ENCODE peak calls at places on chromosomes 7 and 10, in five cellular contexts. One of them, this sample, is unnamed.

GRCh38 chr10:32125023-32125422 is 68.8 kb upstream of the KIF5B start:
- DNase-seq in NCI-H69: no peak
- DNase-seq in activated T-helper 2 cell treated with anti-CD3 and anti-CD28 coated beads, Interferon-gamma antibody, Interleukin-2, Interleukin-4, amounts not matched to agents 10 μg/mL and 5 μg/mL and 100 μg/mL, durations not matched to agents 14 hours and 24 hours and 36 hours: no peak
- DNase-seq in stimulated activated naive B cell treated with anti-CD40 and anti-IgM and Interleukin-4, amounts not matched to agents 10 μg/mL and 1 μg/mL and 100 μg/mL, for 72 hours: no peak
- DNase-seq in amniotic stem cell: no peak
- DNase-seq in this sample: no peak

GRCh38 chr7:2242541-2243482 is 786 bp downstream of the NUDT1 start:
- DNase-seq in stimulated activated naive B cell treated with anti-CD40 and anti-IgM and Interleukin-4, amounts not matched to agents 10 μg/mL and 1 μg/mL and 100 μg/mL, for 72 hours: no peak
- DNase-seq in amniotic stem cell: no peak
- DNase-seq in activated T-helper 2 cell treated with anti-CD3 and anti-CD28 coated beads, Interferon-gamma antibody, Interleukin-2, Interleukin-4, amounts not matched to agents 10 μg/mL and 5 μg/mL and 100 μg/mL, durations not matched to agents 14 hours and 24 hours and 36 hours: no peak
- DNase-seq in NCI-H69: peak
- DNase-seq in this sample: peak

GRCh38 chr10:91389636-91390512 is 20.3 kb upstream of the HECTD2 start:
- DNase-seq in NCI-H69: peak
- DNase-seq in activated T-helper 2 cell treated with anti-CD3 and anti-CD28 coated beads, Interferon-gamma antibody, Interleukin-2, Interleukin-4, amounts not matched to agents 10 μg/mL and 5 μg/mL and 100 μg/mL, durations not matched to agents 14 hours and 24 hours and 36 hours: no peak
- DNase-seq in stimulated activated naive B cell treated with anti-CD40 and anti-IgM and Interleukin-4, amounts not matched to agents 10 μg/mL and 1 μg/mL and 100 μg/mL, for 72 hours: no peak
- DNase-seq in amniotic stem cell: peak
- DNase-seq in this sample: peak

GRCh38 chr10:95262763-95263518 is 27.9 kb downstream of the PDLIM1 start:
- DNase-seq in activated T-helper 2 cell treated with anti-CD3 and anti-CD28 coated beads, Interferon-gamma antibody, Interleukin-2, Interleukin-4, amounts not matched to agents 10 μg/mL and 5 μg/mL and 100 μg/mL, durations not matched to agents 14 hours and 24 hours and 36 hours: no peak
- DNase-seq in amniotic stem cell: no peak
- DNase-seq in stimulated activated naive B cell treated with anti-CD40 and anti-IgM and Interleukin-4, amounts not matched to agents 10 μg/mL and 1 μg/mL and 100 μg/mL, for 72 hours: no peak
- DNase-seq in NCI-H69: no peak
- DNase-seq in this sample: no peak

GRCh38 chr10:130072247-130072646 is 38.4 kb downstream of the C10orf143 start:
- DNase-seq in NCI-H69: no peak
- DNase-seq in activated T-helper 2 cell treated with anti-CD3 and anti-CD28 coated beads, Interferon-gamma antibody, Interleukin-2, Interleukin-4, amounts not matched to agents 10 μg/mL and 5 μg/mL and 100 μg/mL, durations not matched to agents 14 hours and 24 hours and 36 hours: no peak
- DNase-seq in amniotic stem cell: no peak
- DNase-seq in stimulated activated naive B cell treated with anti-CD40 and anti-IgM and Interleukin-4, amounts not matched to agents 10 μg/mL and 1 μg/mL and 100 μg/mL, for 72 hours: no peak
- DNase-seq in this sample: no peak

GRCh38 chr7:115249080-115249479 is 327.2 kb downstream of the MDFIC start:
- DNase-seq in activated T-helper 2 cell treated with anti-CD3 and anti-CD28 coated beads, Interferon-gamma antibody, Interleukin-2, Interleukin-4, amounts not matched to agents 10 μg/mL and 5 μg/mL and 100 μg/mL, durations not matched to agents 14 hours and 24 hours and 36 hours: no peak
- DNase-seq in NCI-H69: peak
- DNase-seq in amniotic stem cell: no peak
- DNase-seq in stimulated activated naive B cell treated with anti-CD40 and anti-IgM and Interleukin-4, amounts not matched to agents 10 μg/mL and 1 μg/mL and 100 μg/mL, for 72 hours: no peak
- DNase-seq in this sample: no peak

GRCh38 chr7:47379629-47380324 is 202.1 kb downstream of the TNS3 start:
- DNase-seq in NCI-H69: peak
- DNase-seq in amniotic stem cell: peak
- DNase-seq in activated T-helper 2 cell treated with anti-CD3 and anti-CD28 coated beads, Interferon-gamma antibody, Interleukin-2, Interleukin-4, amounts not matched to agents 10 μg/mL and 5 μg/mL and 100 μg/mL, durations not matched to agents 14 hours and 24 hours and 36 hours: no peak
- DNase-seq in stimulated activated naive B cell treated with anti-CD40 and anti-IgM and Interleukin-4, amounts not matched to agents 10 μg/mL and 1 μg/mL and 100 μg/mL, for 72 hours: no peak
- DNase-seq in this sample: no peak

GRCh38 chr10:21130108-21130507 is 233.0 kb upstream of the NEBL start:
- DNase-seq in NCI-H69: peak
- DNase-seq in amniotic stem cell: no peak
- DNase-seq in stimulated activated naive B cell treated with anti-CD40 and anti-IgM and Interleukin-4, amounts not matched to agents 10 μg/mL and 1 μg/mL and 100 μg/mL, for 72 hours: no peak
- DNase-seq in activated T-helper 2 cell treated with anti-CD3 and anti-CD28 coated beads, Interferon-gamma antibody, Interleukin-2, Interleukin-4, amounts not matched to agents 10 μg/mL and 5 μg/mL and 100 μg/mL, durations not matched to agents 14 hours and 24 hours and 36 hours: no peak
- DNase-seq in this sample: no peak

GRCh38 chr7:31825576-31825975 is 138.6 kb downstream of the PPP1R17 start:
- DNase-seq in NCI-H69: no peak
- DNase-seq in activated T-helper 2 cell treated with anti-CD3 and anti-CD28 coated beads, Interferon-gamma antibody, Interleukin-2, Interleukin-4, amounts not matched to agents 10 μg/mL and 5 μg/mL and 100 μg/mL, durations not matched to agents 14 hours and 24 hours and 36 hours: no peak
- DNase-seq in stimulated activated naive B cell treated with anti-CD40 and anti-IgM and Interleukin-4, amounts not matched to agents 10 μg/mL and 1 μg/mL and 100 μg/mL, for 72 hours: no peak
- DNase-seq in amniotic stem cell: no peak
- DNase-seq in this sample: no peak

GRCh38 chr10:8453587-8453986 is 399.1 kb downstream of the GATA3 start:
- DNase-seq in amniotic stem cell: no peak
- DNase-seq in NCI-H69: no peak
- DNase-seq in stimulated activated naive B cell treated with anti-CD40 and anti-IgM and Interleukin-4, amounts not matched to agents 10 μg/mL and 1 μg/mL and 100 μg/mL, for 72 hours: no peak
- DNase-seq in activated T-helper 2 cell treated with anti-CD3 and anti-CD28 coated beads, Interferon-gamma antibody, Interleukin-2, Interleukin-4, amounts not matched to agents 10 μg/mL and 5 μg/mL and 100 μg/mL, durations not matched to agents 14 hours and 24 hours and 36 hours: no peak
- DNase-seq in this sample: no peak

GRCh38 chr10:46516660-46517416 is 39.6 kb downstream of the GPRIN2 start:
- DNase-seq in NCI-H69: no peak
- DNase-seq in stimulated activated naive B cell treated with anti-CD40 and anti-IgM and Interleukin-4, amounts not matched to agents 10 μg/mL and 1 μg/mL and 100 μg/mL, for 72 hours: no peak
- DNase-seq in activated T-helper 2 cell treated with anti-CD3 and anti-CD28 coated beads, Interferon-gamma antibody, Interleukin-2, Interleukin-4, amounts not matched to agents 10 μg/mL and 5 μg/mL and 100 μg/mL, durations not matched to agents 14 hours and 24 hours and 36 hours: no peak
- DNase-seq in amniotic stem cell: peak
- DNase-seq in this sample: no peak

GRCh38 chr10:99777918-99778716 is 4.3 kb upstream of the ABCC2 start:
- DNase-seq in amniotic stem cell: no peak
- DNase-seq in stimulated activated naive B cell treated with anti-CD40 and anti-IgM and Interleukin-4, amounts not matched to agents 10 μg/mL and 1 μg/mL and 100 μg/mL, for 72 hours: no peak
- DNase-seq in activated T-helper 2 cell treated with anti-CD3 and anti-CD28 coated beads, Interferon-gamma antibody, Interleukin-2, Interleukin-4, amounts not matched to agents 10 μg/mL and 5 μg/mL and 100 μg/mL, durations not matched to agents 14 hours and 24 hours and 36 hours: no peak
- DNase-seq in NCI-H69: no peak
- DNase-seq in this sample: peak

GRCh38 chr7:52500796-52501195 is 534.6 kb upstream of the POM121L12 start:
- DNase-seq in NCI-H69: no peak
- DNase-seq in stimulated activated naive B cell treated with anti-CD40 and anti-IgM and Interleukin-4, amounts not matched to agents 10 μg/mL and 1 μg/mL and 100 μg/mL, for 72 hours: no peak
- DNase-seq in activated T-helper 2 cell treated with anti-CD3 and anti-CD28 coated beads, Interferon-gamma antibody, Interleukin-2, Interleukin-4, amounts not matched to agents 10 μg/mL and 5 μg/mL and 100 μg/mL, durations not matched to agents 14 hours and 24 hours and 36 hours: no peak
- DNase-seq in amniotic stem cell: no peak
- DNase-seq in this sample: no peak

GRCh38 chr10:132306951-132307751 is 599 bp downstream of the STK32C start:
- DNase-seq in amniotic stem cell: no peak
- DNase-seq in stimulated activated naive B cell treated with anti-CD40 and anti-IgM and Interleukin-4, amounts not matched to agents 10 μg/mL and 1 μg/mL and 100 μg/mL, for 72 hours: peak
- DNase-seq in NCI-H69: peak
- DNase-seq in activated T-helper 2 cell treated with anti-CD3 and anti-CD28 coated beads, Interferon-gamma antibody, Interleukin-2, Interleukin-4, amounts not matched to agents 10 μg/mL and 5 μg/mL and 100 μg/mL, durations not matched to agents 14 hours and 24 hours and 36 hours: no peak
- DNase-seq in this sample: no peak

GRCh38 chr7:122546496-122546895 is 152.4 kb downstream of the RNF133 start:
- DNase-seq in amniotic stem cell: no peak
- DNase-seq in NCI-H69: peak
- DNase-seq in stimulated activated naive B cell treated with anti-CD40 and anti-IgM and Interleukin-4, amounts not matched to agents 10 μg/mL and 1 μg/mL and 100 μg/mL, for 72 hours: no peak
- DNase-seq in activated T-helper 2 cell treated with anti-CD3 and anti-CD28 coated beads, Interferon-gamma antibody, Interleukin-2, Interleukin-4, amounts not matched to agents 10 μg/mL and 5 μg/mL and 100 μg/mL, durations not matched to agents 14 hours and 24 hours and 36 hours: no peak
- DNase-seq in this sample: no peak

GRCh38 chr10:43606323-43607198 is at the start of gene ZNF485:
- DNase-seq in amniotic stem cell: peak
- DNase-seq in activated T-helper 2 cell treated with anti-CD3 and anti-CD28 coated beads, Interferon-gamma antibody, Interleukin-2, Interleukin-4, amounts not matched to agents 10 μg/mL and 5 μg/mL and 100 μg/mL, durations not matched to agents 14 hours and 24 hours and 36 hours: peak
- DNase-seq in stimulated activated naive B cell treated with anti-CD40 and anti-IgM and Interleukin-4, amounts not matched to agents 10 μg/mL and 1 μg/mL and 100 μg/mL, for 72 hours: peak
- DNase-seq in NCI-H69: peak
- DNase-seq in this sample: peak

GRCh38 chr10:9175200-9175599 is 1120.7 kb downstream of the GATA3 start:
- DNase-seq in amniotic stem cell: no peak
- DNase-seq in activated T-helper 2 cell treated with anti-CD3 and anti-CD28 coated beads, Interferon-gamma antibody, Interleukin-2, Interleukin-4, amounts not matched to agents 10 μg/mL and 5 μg/mL and 100 μg/mL, durations not matched to agents 14 hours and 24 hours and 36 hours: no peak
- DNase-seq in NCI-H69: no peak
- DNase-seq in stimulated activated naive B cell treated with anti-CD40 and anti-IgM and Interleukin-4, amounts not matched to agents 10 μg/mL and 1 μg/mL and 100 μg/mL, for 72 hours: no peak
- DNase-seq in this sample: no peak

GRCh38 chr7:129188892-129189660 is 643 bp downstream of the SMO start:
- DNase-seq in NCI-H69: no peak
- DNase-seq in amniotic stem cell: no peak
- DNase-seq in activated T-helper 2 cell treated with anti-CD3 and anti-CD28 coated beads, Interferon-gamma antibody, Interleukin-2, Interleukin-4, amounts not matched to agents 10 μg/mL and 5 μg/mL and 100 μg/mL, durations not matched to agents 14 hours and 24 hours and 36 hours: no peak
- DNase-seq in stimulated activated naive B cell treated with anti-CD40 and anti-IgM and Interleukin-4, amounts not matched to agents 10 μg/mL and 1 μg/mL and 100 μg/mL, for 72 hours: no peak
- DNase-seq in this sample: no peak

GRCh38 chr10:21733710-21734109 is 199.7 kb downstream of the MLLT10 start:
- DNase-seq in NCI-H69: peak
- DNase-seq in activated T-helper 2 cell treated with anti-CD3 and anti-CD28 coated beads, Interferon-gamma antibody, Interleukin-2, Interleukin-4, amounts not matched to agents 10 μg/mL and 5 μg/mL and 100 μg/mL, durations not matched to agents 14 hours and 24 hours and 36 hours: no peak
- DNase-seq in stimulated activated naive B cell treated with anti-CD40 and anti-IgM and Interleukin-4, amounts not matched to agents 10 μg/mL and 1 μg/mL and 100 μg/mL, for 72 hours: no peak
- DNase-seq in amniotic stem cell: no peak
- DNase-seq in this sample: no peak

GRCh38 chr10:59432207-59432900 is 70.0 kb upstream of the FAM13C start:
- DNase-seq in stimulated activated naive B cell treated with anti-CD40 and anti-IgM and Interleukin-4, amounts not matched to agents 10 μg/mL and 1 μg/mL and 100 μg/mL, for 72 hours: no peak
- DNase-seq in activated T-helper 2 cell treated with anti-CD3 and anti-CD28 coated beads, Interferon-gamma antibody, Interleukin-2, Interleukin-4, amounts not matched to agents 10 μg/mL and 5 μg/mL and 100 μg/mL, durations not matched to agents 14 hours and 24 hours and 36 hours: no peak
- DNase-seq in amniotic stem cell: no peak
- DNase-seq in NCI-H69: peak
- DNase-seq in this sample: no peak

GRCh38 chr10:18214692-18215563 is 74.7 kb downstream of the CACNB2 start:
- DNase-seq in stimulated activated naive B cell treated with anti-CD40 and anti-IgM and Interleukin-4, amounts not matched to agents 10 μg/mL and 1 μg/mL and 100 μg/mL, for 72 hours: peak
- DNase-seq in amniotic stem cell: no peak
- DNase-seq in NCI-H69: peak
- DNase-seq in activated T-helper 2 cell treated with anti-CD3 and anti-CD28 coated beads, Interferon-gamma antibody, Interleukin-2, Interleukin-4, amounts not matched to agents 10 μg/mL and 5 μg/mL and 100 μg/mL, durations not matched to agents 14 hours and 24 hours and 36 hours: no peak
- DNase-seq in this sample: peak